ENCODE peak calls at places on chromosomes 2 and 18, in ten cellular contexts. D, A, M, R, H, U, P, B, Y and J are unnamed samples.

GRCh38 chr2:109722026-109722425 is 72.1 kb upstream of the RGPD5 start:
- DNase-seq in D (no peak), A (peak; percentile 11), M (peak; percentile 68), R (no peak), H (no peak), U (no peak), P (peak; percentile 26), B (no peak), Y (no peak), J (no peak)

GRCh38 chr2:191690327-191690726 is 12.4 kb downstream of the NABP1 start:
- DNase-seq in D (no peak), A (no peak), M (no peak), R (no peak), H (no peak), U (no peak), P (no peak), B (no peak), Y (no peak), J (no peak)

GRCh38 chr2:127103243-127104165 is 3.5 kb downstream of the BIN1 start:
- DNase-seq in D (peak; percentile 70), A (no peak), M (no peak), R (peak; percentile 16), H (no peak), U (no peak), P (no peak), B (no peak), Y (no peak), J (no peak)

GRCh38 chr18:9771261-9771976 is 63.3 kb downstream of the RAB31 start:
- DNase-seq in D (peak; percentile 86), A (peak; percentile 66), M (peak; percentile 86), R (peak; percentile 77), H (peak; percentile 73), U (peak; percentile 21), P (peak; percentile 88), B (no peak), Y (peak; percentile 85), J (no peak)

GRCh38 chr18:76923485-76924085 is 101.2 kb downstream of the ZNF236 start:
- DNase-seq in D (no peak), A (peak; percentile 21), M (no peak), R (no peak), H (peak; percentile 36), U (no peak), P (no peak), B (no peak), Y (peak; percentile 46), J (no peak)

GRCh38 chr2:52334185-52334584 is 1302.3 kb upstream of the NRXN1 start:
- DNase-seq in D (no peak), A (no peak), M (no peak), R (no peak), H (no peak), U (no peak), P (no peak), B (no peak), Y (no peak), J (no peak)

GRCh38 chr2:25302758-25303436 is 38.8 kb downstream of the DNMT3A start:
- DNase-seq in D (no peak), A (no peak), M (no peak), R (no peak), H (no peak), U (no peak), P (no peak), B (no peak), Y (no peak), J (no peak)

GRCh38 chr2:226524381-226524843 is 275.2 kb downstream of the IRS1 start:
- DNase-seq in D (no peak), A (peak; percentile 84), M (no peak), R (no peak), H (peak; percentile 97), U (no peak), P (no peak), B (peak; percentile 70), Y (no peak), J (peak; percentile 27)

GRCh38 chr2:225756198-225756597 is 356.7 kb downstream of the NYAP2 start:
- DNase-seq in D (no peak), A (no peak), M (no peak), R (no peak), H (no peak), U (no peak), P (no peak), B (no peak), Y (no peak), J (no peak)

GRCh38 chr2:63078852-63079606 is 28.4 kb downstream of the OTX1 start:
- DNase-seq in D (no peak), A (no peak), M (no peak), R (no peak), H (peak; percentile 17), U (no peak), P (no peak), B (no peak), Y (peak; percentile 20), J (no peak)

GRCh38 chr2:152847067-152847466 is 128.6 kb downstream of the ARL6IP6 start:
- DNase-seq in D (no peak), A (peak; percentile 19), M (no peak), R (no peak), H (peak; percentile 41), U (no peak), P (no peak), B (peak; percentile 71), Y (no peak), J (no peak)

GRCh38 chr18:2906522-2907458 is 60.0 kb downstream of the EMILIN2 start:
- DNase-seq in D (peak; percentile 31), A (no peak), M (peak; percentile 59), R (no peak), H (no peak), U (no peak), P (no peak), B (no peak), Y (peak; percentile 69), J (no peak)

GRCh38 chr2:43185146-43185545 is 41.3 kb downstream of the ZFP36L2 start:
- DNase-seq in D (no peak), A (no peak), M (no peak), R (no peak), H (no peak), U (no peak), P (no peak), B (no peak), Y (no peak), J (no peak)
- H3K4me3 ChIP-seq in D (no peak overlapping the region), A (no peak overlapping the region), M (no peak overlapping the region), R (no peak overlapping the region), H (no peak overlapping the region), U (no peak overlapping the region), P (no peak overlapping the region), B (no peak overlapping the region), Y (no peak overlapping the region), J (no peak overlapping the region)

DNA sequence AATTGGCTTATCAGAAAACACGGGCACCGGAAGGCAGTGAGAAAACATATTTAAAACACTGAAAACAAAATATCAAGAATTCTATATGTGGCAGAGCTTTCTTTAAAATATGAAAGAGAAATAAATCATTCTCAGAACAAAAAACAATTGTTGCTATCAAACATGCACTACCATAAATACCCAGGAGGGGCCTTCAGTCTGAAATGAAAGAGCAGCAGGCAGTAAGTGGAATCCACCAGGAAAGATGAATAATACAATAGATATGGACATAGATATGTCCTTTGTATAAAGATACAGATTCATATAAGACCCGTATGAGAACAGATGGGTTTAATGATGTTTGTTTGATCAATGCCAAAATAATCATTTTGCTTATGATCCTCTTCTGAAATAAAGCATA is 142.0 kb downstream of the TMEM18 start:
- DNase-seq in D (no peak), A (no peak), M (no peak), R (no peak), H (no peak), U (no peak), P (no peak), B (no peak), Y (no peak), J (no peak)
- TF ChIP-seq CTCF in D (no peak), A (no peak), M (no peak), R (no peak), H (peak; percentile 4), U (no peak), P (no peak), B (no peak), Y (peak; percentile 23), J (no peak)

GRCh38 chr2:142873850-142874287 is 3.6 kb upstream of the KYNU start:
- DNase-seq in D (no peak), A (no peak), M (no peak), R (no peak), H (no peak), U (no peak), P (no peak), B (no peak), Y (no peak), J (no peak)

GRCh38 chr2:142874293-142874814 is 3.1 kb upstream of the KYNU start:
- DNase-seq in D (peak; percentile 17), A (peak; percentile 93), M (peak; percentile 53), R (peak; percentile 60), H (peak; percentile 98), U (peak; percentile 22), P (no peak), B (peak; percentile 67), Y (no peak), J (peak; percentile 62)

GRCh38 chr2:142871396-142871795 is 6.1 kb upstream of the KYNU start:
- DNase-seq in D (no peak), A (no peak), M (no peak), R (no peak), H (no peak), U (no peak), P (no peak), B (no peak), Y (no peak), J (no peak)

GRCh38 chr2:142875010-142875409 is 2.5 kb upstream of the KYNU start:
- DNase-seq in D (no peak), A (no peak), M (no peak), R (no peak), H (peak; percentile 26), U (no peak), P (no peak), B (no peak), Y (no peak), J (no peak)

GRCh38 chr2:142872900-142873724 is 4.4 kb upstream of the KYNU start:
- DNase-seq in D (no peak), A (peak; percentile 83), M (no peak), R (no peak), H (peak; percentile 97), U (peak; percentile 15), P (no peak), B (peak; percentile 34), Y (no peak), J (peak; percentile 59)
- H3K4me3 ChIP-seq in D (no peak overlapping the region), A (no peak overlapping the region), M (no peak overlapping the region), R (no peak overlapping the region), H (no peak overlapping the region), U (no peak overlapping the region), P (no peak overlapping the region), B (no peak overlapping the region), Y (no peak overlapping the region), J (no peak overlapping the region)

GRCh38 chr2:120134263-120134662 is 88.9 kb downstream of the TMEM185B start:
- DNase-seq in D (no peak), A (peak; percentile 74), M (no peak), R (no peak), H (peak; percentile 97), U (peak; percentile 10), P (no peak), B (peak; percentile 71), Y (no peak), J (peak; percentile 97)

GRCh38 chr2:120133572-120134244 is 89.5 kb downstream of the TMEM185B start:
- DNase-seq in D (no peak), A (no peak), M (no peak), R (no peak), H (peak; percentile 26), U (no peak), P (no peak), B (no peak), Y (no peak), J (no peak)

GRCh38 chr2:120132190-120132589 is 91.0 kb downstream of the TMEM185B start:
- DNase-seq in D (no peak), A (peak; percentile 57), M (no peak), R (no peak), H (peak; percentile 71), U (no peak), P (no peak), B (peak; percentile 19), Y (no peak), J (peak; percentile 47)

GRCh38 chr2:120132691-120133090 is 90.5 kb downstream of the TMEM185B start:
- DNase-seq in D (no peak), A (no peak), M (no peak), R (no peak), H (no peak), U (no peak), P (no peak), B (no peak), Y (no peak), J (no peak)
- TF ChIP-seq CTCF in D (no peak), A (no peak), M (no peak), R (no peak), H (no peak), U (no peak), P (no peak), B (no peak), Y (no peak), J (no peak)